ENCODE peak calls at places on chromosomes 6 and 20, in seven cellular contexts. G is AG09309, W is AG04450, A is stomach, L is breast epithelium, U is GM10248, Y is WTC11. B is an unnamed sample.

GRCh38 chr20:16778159-16778558 is 30.0 kb downstream of the OTOR start:
- DNase-seq in G (no peak), W (no peak), A (no peak), L (no peak), U (no peak), Y (no peak), B (no peak)

GRCh38 chr6:159045826-159046225 is 1.0 kb upstream of the TAGAP start:
- DNase-seq in G (no peak), W (no peak), A (no peak), L (no peak), U (no peak), Y (no peak), B (no peak)

GRCh38 chr6:158835616-158836221 is 16.6 kb upstream of the EZR start:
- DNase-seq in G (no peak), W (no peak), A (peak), L (no peak), U (no peak), Y (peak), B (no peak)

GRCh38 chr6:1767481-1768246 is 157.9 kb downstream of the FOXC1 start:
- DNase-seq in G (no peak), W (no peak), A (no peak), L (no peak), U (no peak), Y (no peak), B (no peak)

GRCh38 chr20:48686238-48687096 is 141.3 kb downstream of the PREX1 start:
- DNase-seq in G (peak), W (no peak), A (peak), L (no peak), U (no peak), Y (no peak), B (no peak)

GRCh38 chr6:158853872-158854213 is 34.7 kb upstream of the EZR start:
- DNase-seq in G (no peak), W (no peak), A (no peak), L (peak), U (no peak), Y (no peak), B (no peak)

GRCh38 chr6:90109141-90109540 is 187.5 kb downstream of the BACH2 start:
- DNase-seq in G (no peak), W (no peak), A (no peak), L (no peak), U (no peak), Y (no peak), B (no peak)

GRCh38 chr20:37534401-37535157 is 6.9 kb upstream of the BLCAP start:
- DNase-seq in G (peak), W (no peak), A (peak), L (peak), U (peak), Y (no peak), B (peak)

GRCh38 chr6:16737389-16737788 is 23.9 kb downstream of the ATXN1 start:
- DNase-seq in G (no peak), W (no peak), A (no peak), L (no peak), U (no peak), Y (no peak), B (no peak)

GRCh38 chr20:56630086-56630493 is 984 bp downstream of the TFAP2C start:
- DNase-seq in G (no peak), W (no peak), A (peak), L (peak), U (peak), Y (peak), B (no peak)

GRCh38 chr20:19260412-19261090 is 48.1 kb downstream of the SLC24A3 start:
- DNase-seq in G (peak), W (no peak), A (no peak), L (no peak), U (peak), Y (no peak), B (peak)

GRCh38 chr6:117352466-117353081 is 73.2 kb downstream of the ROS1 start:
- DNase-seq in G (no peak), W (no peak), A (no peak), L (no peak), U (no peak), Y (no peak), B (no peak)

GRCh38 chr20:33702861-33703260 is 16.7 kb upstream of the E2F1 start:
- DNase-seq in G (no peak), W (no peak), A (no peak), L (no peak), U (no peak), Y (no peak), B (no peak)

GRCh38 chr20:31706607-31707257 is 15.9 kb downstream of the BCL2L1 start:
- DNase-seq in G (no peak), W (no peak), A (no peak), L (no peak), U (no peak), Y (no peak), B (no peak)

GRCh38 chr20:50931048-50931305 is 260 bp downstream of the ADNP start:
- DNase-seq in G (no peak), W (no peak), A (no peak), L (no peak), U (peak), Y (no peak), B (no peak)

GRCh38 chr20:19851863-19852262 is 93.8 kb downstream of the RIN2 start:
- DNase-seq in G (no peak), W (no peak), A (no peak), L (no peak), U (no peak), Y (no peak), B (no peak)

GRCh38 chr6:53359843-53360834 is 11.4 kb upstream of the ELOVL5 start:
- DNase-seq in G (no peak), W (no peak), A (no peak), L (no peak), U (no peak), Y (no peak), B (no peak)

GRCh38 chr6:25053875-25054371 is 118.2 kb upstream of the RIPOR2 start:
- DNase-seq in G (no peak), W (peak), A (no peak), L (no peak), U (peak), Y (no peak), B (no peak)
- TF ChIP-seq CTCF in G (no peak), W (peak), A (no peak), L (no peak), U (peak), Y (no peak), B (no peak)

GRCh38 chr6:107655245-107655644 is 165.3 kb downstream of the SOBP start:
- DNase-seq in G (no peak), W (no peak), A (no peak), L (no peak), U (no peak), Y (peak), B (no peak)
- TF ChIP-seq CTCF in G (peak), W (peak), A (no peak), L (no peak), U (peak), Y (no peak), B (peak)

DNA sequence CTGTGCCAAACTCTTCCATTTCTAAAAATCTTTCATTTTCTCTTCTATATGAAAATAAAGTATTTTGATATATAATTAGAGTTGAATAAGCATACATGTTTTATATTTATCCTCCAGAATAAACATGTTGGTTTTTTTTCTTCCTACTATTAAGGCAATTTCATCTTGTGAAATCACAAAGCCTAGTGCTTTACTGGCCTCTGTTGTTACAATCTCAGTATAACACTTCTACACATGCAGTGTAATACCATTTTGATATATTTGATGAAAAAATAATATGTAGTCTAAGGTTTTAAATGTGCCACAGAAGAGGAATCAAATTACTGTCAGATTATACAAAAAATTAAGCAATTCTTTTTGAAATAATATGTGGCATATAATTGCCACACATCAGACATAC is 225.3 kb upstream of the MANEA start:
- DNase-seq in G (no peak), W (no peak), A (no peak), L (no peak), U (no peak), Y (no peak), B (no peak)
- TF ChIP-seq CTCF in G (no peak), W (no peak), A (no peak), L (no peak), U (no peak), Y (no peak), B (no peak)

DNA sequence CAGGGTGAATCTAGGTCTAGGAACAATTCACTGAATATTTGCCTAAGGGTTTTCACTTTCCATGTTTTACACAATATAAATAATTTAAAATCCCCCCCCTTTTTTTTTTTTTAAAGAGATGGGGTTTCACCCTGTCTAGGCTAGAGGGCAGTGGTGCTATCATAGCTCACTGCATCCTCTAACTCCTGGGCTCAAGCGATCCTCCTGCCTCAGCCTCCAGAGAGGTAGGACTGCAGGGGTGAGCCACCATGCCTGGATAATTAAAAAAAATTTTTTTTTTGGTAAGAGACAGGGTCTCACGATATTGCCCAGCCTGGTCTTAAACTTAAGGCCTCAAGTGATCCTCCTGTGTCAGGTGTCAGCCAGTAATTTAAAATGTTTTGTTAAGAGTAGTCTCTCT is 17.8 kb downstream of the QKI start:
- DNase-seq in G (no peak), W (no peak), A (no peak), L (no peak), U (no peak), Y (no peak), B (no peak)
- TF ChIP-seq CTCF in G (no peak), W (no peak), A (no peak), L (no peak), U (no peak), Y (no peak), B (no peak)

GRCh38 chr6:33781105-33781975 is 7.6 kb downstream of the LEMD2 start:
- DNase-seq in G (no peak), W (no peak), A (no peak), L (no peak), U (no peak), Y (peak), B (no peak)

GRCh38 chr6:33778475-33779121 is 10.3 kb downstream of the LEMD2 start:
- DNase-seq in G (no peak), W (no peak), A (no peak), L (no peak), U (no peak), Y (no peak), B (no peak)

GRCh38 chr6:33777716-33778474 is 11.0 kb downstream of the LEMD2 start:
- DNase-seq in G (no peak), W (no peak), A (no peak), L (no peak), U (no peak), Y (no peak), B (no peak)

GRCh38 chr6:33779895-33780294 is 9.0 kb downstream of the LEMD2 start:
- DNase-seq in G (no peak), W (no peak), A (no peak), L (no peak), U (no peak), Y (no peak), B (no peak)

GRCh38 chr6:33779305-33779704 is 9.6 kb downstream of the LEMD2 start:
- DNase-seq in G (no peak), W (no peak), A (no peak), L (no peak), U (no peak), Y (no peak), B (no peak)
- TF ChIP-seq CTCF in G (no peak), W (no peak), A (no peak), L (no peak), U (no peak), Y (no peak), B (no peak)

DNA sequence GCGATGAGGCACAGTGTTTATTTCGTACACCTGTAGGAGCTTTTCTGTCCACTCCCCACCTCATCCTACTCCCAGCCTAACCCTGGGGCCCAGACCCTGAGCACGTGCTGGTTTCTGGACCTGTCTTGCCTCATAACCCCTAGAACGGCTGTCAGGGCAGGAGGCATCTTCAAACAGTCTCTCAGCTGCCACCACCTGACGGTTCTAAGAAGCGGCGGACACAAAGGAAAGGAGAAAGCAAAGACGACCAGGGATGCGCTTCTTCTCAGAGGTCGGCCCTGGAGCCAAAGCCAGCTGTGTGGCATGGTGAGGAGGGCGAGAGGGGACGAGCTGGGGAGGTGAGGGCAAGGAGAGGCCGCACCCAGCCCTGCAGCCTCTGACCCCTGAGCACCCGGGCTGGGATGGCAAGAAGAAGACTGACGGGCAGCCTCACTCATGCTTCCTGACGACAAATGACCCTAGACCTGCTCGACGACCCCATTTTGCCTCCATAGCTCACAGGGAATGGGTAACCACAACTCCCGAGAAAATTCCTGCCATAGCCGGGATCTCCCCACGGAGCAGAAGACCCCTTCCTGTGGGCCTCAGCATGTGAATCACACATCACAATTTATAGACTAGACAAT is 62.1 kb downstream of the WDR27 start:
- DNase-seq in G (no peak), W (no peak), A (no peak), L (no peak), U (no peak), Y (no peak), B (no peak)
- TF ChIP-seq CTCF in G (peak), W (no peak), A (no peak), L (no peak), U (no peak), Y (no peak), B (no peak)

DNA sequence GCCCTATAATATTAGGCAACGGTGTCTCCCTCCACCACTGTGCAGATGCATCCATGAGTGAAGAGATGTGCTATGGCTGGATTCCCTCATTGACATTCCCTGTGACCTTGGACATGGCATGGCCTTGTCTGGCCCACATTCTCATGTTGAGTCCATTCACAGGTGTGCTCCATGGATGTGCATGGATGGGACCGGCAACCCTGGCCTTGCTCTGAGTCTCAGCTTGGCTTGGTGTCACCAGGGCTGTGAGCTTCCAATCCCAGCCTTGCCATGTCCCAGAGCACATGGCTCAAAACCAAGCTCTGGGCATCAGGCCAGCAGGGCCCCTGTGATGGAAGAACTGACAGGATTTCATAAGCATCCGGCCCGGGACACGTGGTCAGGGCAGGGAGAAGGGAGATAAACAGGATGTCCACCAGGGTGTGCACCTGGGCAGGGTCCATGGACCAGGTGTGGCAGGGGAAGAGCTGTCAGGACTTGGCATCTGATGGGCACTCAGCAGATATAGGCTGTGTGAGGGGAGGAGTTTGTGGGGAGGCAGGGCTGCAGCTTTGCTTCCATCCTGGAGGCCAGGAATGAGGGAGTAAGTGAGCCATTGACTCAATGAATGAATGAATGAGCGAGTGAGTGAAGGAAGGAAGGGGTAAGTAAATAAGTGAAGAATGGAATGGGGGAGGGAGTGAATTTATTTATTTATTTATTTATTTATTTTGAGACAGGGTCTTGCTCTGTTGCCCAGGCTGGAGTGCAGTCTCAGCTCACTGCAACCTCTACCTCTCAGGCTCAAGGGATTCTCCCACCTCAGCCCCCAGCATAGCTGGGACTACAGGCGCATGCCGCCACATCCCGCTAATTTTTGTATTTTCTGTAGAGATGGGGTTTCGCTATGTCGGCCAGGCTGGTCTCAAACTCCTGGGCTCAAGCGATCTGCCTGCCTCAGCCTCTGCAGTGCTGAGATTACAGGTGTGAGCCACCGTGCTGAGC is 15.7 kb downstream of the NRSN2 start:
- DNase-seq in G (no peak), W (no peak), A (peak), L (peak), U (no peak), Y (peak), B (peak)
- TF ChIP-seq CTCF in G (peak), W (peak), A (peak), L (peak), U (peak), Y (peak), B (peak)

DNA sequence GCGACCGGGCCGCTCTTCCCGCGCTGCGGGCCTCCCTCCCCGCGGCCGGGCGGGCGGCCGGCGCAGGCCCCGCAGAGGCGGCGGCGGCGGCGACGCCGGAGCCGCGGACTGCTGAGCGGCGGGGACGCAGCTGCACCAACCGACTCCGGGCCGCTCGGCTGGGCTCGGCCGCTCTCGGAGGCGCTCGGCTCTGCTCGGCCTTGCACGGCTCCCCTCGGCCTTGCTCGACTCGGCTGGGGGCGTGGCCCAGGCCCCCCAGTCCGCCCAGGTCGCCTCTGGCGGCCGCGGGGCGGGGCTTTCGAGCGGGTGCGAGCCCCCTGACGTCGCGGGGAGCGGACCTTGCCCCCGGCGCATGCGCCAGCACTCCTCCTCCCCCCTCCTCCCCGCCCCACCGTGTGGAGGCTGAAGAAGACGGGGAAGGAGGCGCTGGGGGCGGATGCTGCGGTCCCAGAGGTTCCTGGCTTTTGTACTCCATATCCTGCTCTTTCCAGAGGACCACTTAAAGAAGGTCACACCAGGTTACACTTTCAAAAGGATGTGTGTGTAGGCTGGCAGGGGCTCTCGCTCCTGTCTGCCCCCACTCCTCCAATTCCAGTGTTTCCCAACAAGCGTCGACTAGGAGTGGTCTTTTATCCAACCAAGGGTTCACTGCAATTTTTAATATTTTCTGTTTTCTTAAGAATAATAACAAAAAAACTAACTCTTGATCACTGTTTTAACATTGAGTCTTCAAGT is at the start of gene ZHX3:
- DNase-seq in G (peak), W (peak), A (peak), L (peak), U (peak), Y (peak), B (peak)
- TF ChIP-seq CTCF in G (no peak), W (no peak), A (no peak), L (no peak), U (no peak), Y (no peak), B (no peak)

GRCh38 chr20:63692436-63693078 is 3.9 kb upstream of the TNFRSF6B start:
- DNase-seq in G (no peak), W (no peak), A (no peak), L (no peak), U (no peak), Y (no peak), B (no peak)
- TF ChIP-seq CTCF in G (no peak), W (peak), A (no peak), L (no peak), U (no peak), Y (no peak), B (no peak)

B was measured in GM12864.